ENCODE peak calls at places on chromosomes 3 and 15, in five cellular contexts. W, Z, K, T and N are unnamed samples.

GRCh38 chr3:197404030-197404429 is 105.6 kb upstream of the DLG1 start:
- DNase-seq in W (no peak), Z (no peak), K (no peak), T (no peak), N (no peak)

GRCh38 chr15:48250640-48251076 is 44.6 kb downstream of the SLC12A1 start:
- DNase-seq in W (peak; percentile 30), Z (peak; percentile 73), K (peak; percentile 65), T (peak; percentile 27), N (peak; percentile 67)

GRCh38 chr3:126476166-126476975 is 680 bp upstream of the ZXDC start:
- DNase-seq in W (no peak), Z (peak; percentile 62), K (no peak), T (no peak), N (peak; percentile 44)

GRCh38 chr15:78306176-78306774 is 6.9 kb upstream of the SKIC8 start:
- DNase-seq in W (no peak), Z (peak; percentile 77), K (no peak), T (no peak), N (no peak)

GRCh38 chr15:98976500-98976899 is 31.1 kb downstream of the PGPEP1L start:
- DNase-seq in W (no peak), Z (no peak), K (no peak), T (no peak), N (no peak)

GRCh38 chr3:13352621-13353131 is 67.4 kb downstream of the NUP210 start:
- DNase-seq in W (no peak), Z (peak; percentile 38), K (no peak), T (no peak), N (peak; percentile 28)

GRCh38 chr3:55662683-55663082 is 175.6 kb upstream of the WNT5A start:
- DNase-seq in W (no peak), Z (peak; percentile 85), K (no peak), T (no peak), N (no peak)

GRCh38 chr3:123779646-123780231 is 104.4 kb downstream of the MYLK start:
- DNase-seq in W (no peak), Z (no peak), K (no peak), T (no peak), N (no peak)

GRCh38 chr3:121482651-121483050 is 63.1 kb downstream of the POLQ start:
- DNase-seq in W (no peak), Z (peak; percentile 85), K (no peak), T (no peak), N (no peak)

GRCh38 chr3:64575211-64575844 is 112.5 kb downstream of the ADAMTS9 start:
- DNase-seq in W (no peak), Z (peak; percentile 50), K (peak; percentile 32), T (no peak), N (peak; percentile 33)

GRCh38 chr3:59093521-59093920 is 43.7 kb upstream of the CFAP20DC start:
- DNase-seq in W (no peak), Z (no peak), K (no peak), T (no peak), N (no peak)

GRCh38 chr3:45537960-45538640 is 56.5 kb upstream of the LIMD1 start:
- DNase-seq in W (no peak), Z (no peak), K (no peak), T (no peak), N (no peak)

GRCh38 chr15:99361541-99362185 is 110.4 kb downstream of the LRRC28 start:
- DNase-seq in W (no peak), Z (peak; percentile 62), K (no peak), T (no peak), N (no peak)

GRCh38 chr3:53624467-53624866 is 130.1 kb downstream of the CACNA1D start:
- DNase-seq in W (no peak), Z (no peak), K (no peak), T (no peak), N (no peak)

GRCh38 chr3:44584646-44585501 is at the start of gene ZNF660:
- DNase-seq in W (peak; percentile 35), Z (peak; percentile 83), K (no peak), T (peak; percentile 41), N (no peak)

GRCh38 chr3:129837057-129837631 is 56.4 kb downstream of the TMCC1 start:
- DNase-seq in W (no peak), Z (peak; percentile 6), K (no peak), T (no peak), N (no peak)

GRCh38 chr3:122103821-122104514 is 48.8 kb downstream of the CD86 start:
- DNase-seq in W (no peak), Z (no peak), K (no peak), T (no peak), N (no peak)

GRCh38 chr15:40306371-40306770 is 1.4 kb downstream of the PLCB2 start:
- DNase-seq in W (no peak), Z (no peak), K (no peak), T (no peak), N (no peak)
- H3K4me3 ChIP-seq in W (no peak overlapping the region), Z (no peak overlapping the region), K (no peak overlapping the region), T (no peak overlapping the region), N (no peak overlapping the region)

GRCh38 chr3:128073807-128074206 is 21.6 kb downstream of the SEC61A1 start:
- DNase-seq in W (no peak), Z (no peak), K (no peak), T (no peak), N (no peak)

GRCh38 chr3:128076465-128076782 is 24.2 kb downstream of the SEC61A1 start:
- DNase-seq in W (no peak), Z (no peak), K (no peak), T (no peak), N (no peak)

GRCh38 chr3:128073185-128073725 is 21.0 kb downstream of the SEC61A1 start:
- DNase-seq in W (no peak), Z (no peak), K (no peak), T (no peak), N (no peak)

GRCh38 chr3:128075516-128076464 is 23.6 kb downstream of the SEC61A1 start:
- DNase-seq in W (no peak), Z (peak; percentile 94), K (peak; percentile 84), T (peak; percentile 93), N (peak; percentile 7)

GRCh38 chr3:128074851-128075515 is 22.7 kb downstream of the SEC61A1 start:
- DNase-seq in W (no peak), Z (peak; percentile 56), K (no peak), T (no peak), N (no peak)
- H3K4me3 ChIP-seq in W (peak overlapping the region; percentile 47), Z (peak overlapping the region; percentile 43), K (peak overlapping the region; percentile 44), T (peak overlapping the region; percentile 8), N (no peak overlapping the region)

DNA sequence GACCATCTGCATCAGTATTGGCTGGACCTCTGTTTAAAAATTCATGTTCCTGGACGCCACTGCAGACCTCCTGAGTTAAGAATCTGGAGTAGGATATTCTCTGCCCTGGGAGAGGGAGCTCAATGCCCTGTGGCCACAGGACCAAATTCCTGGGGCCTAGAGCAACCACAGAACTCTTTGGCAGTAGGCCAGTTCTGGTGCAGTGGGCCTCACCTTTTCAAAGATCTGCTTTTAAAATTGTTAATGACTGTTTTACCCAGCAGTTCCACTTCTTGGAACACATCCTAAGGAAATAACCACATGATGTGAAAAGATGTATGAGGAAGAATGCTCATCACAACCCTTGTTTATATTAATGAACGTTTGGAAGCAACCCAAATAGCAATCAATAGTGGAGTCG is 133.4 kb upstream of the ADPGK start:
- DNase-seq in W (no peak), Z (no peak), K (no peak), T (no peak), N (no peak)
- H3K4me3 ChIP-seq in W (no peak overlapping the region), Z (no peak overlapping the region), K (no peak overlapping the region), T (no peak overlapping the region), N (no peak overlapping the region)

GRCh38 chr15:52255008-52255407 is 40.6 kb downstream of the MYO5C start:
- DNase-seq in W (no peak), Z (peak; percentile 69), K (no peak), T (no peak), N (no peak)
- H3K4me3 ChIP-seq in W (no peak overlapping the region), Z (no peak overlapping the region), K (no peak overlapping the region), T (no peak overlapping the region), N (no peak overlapping the region)

DNA sequence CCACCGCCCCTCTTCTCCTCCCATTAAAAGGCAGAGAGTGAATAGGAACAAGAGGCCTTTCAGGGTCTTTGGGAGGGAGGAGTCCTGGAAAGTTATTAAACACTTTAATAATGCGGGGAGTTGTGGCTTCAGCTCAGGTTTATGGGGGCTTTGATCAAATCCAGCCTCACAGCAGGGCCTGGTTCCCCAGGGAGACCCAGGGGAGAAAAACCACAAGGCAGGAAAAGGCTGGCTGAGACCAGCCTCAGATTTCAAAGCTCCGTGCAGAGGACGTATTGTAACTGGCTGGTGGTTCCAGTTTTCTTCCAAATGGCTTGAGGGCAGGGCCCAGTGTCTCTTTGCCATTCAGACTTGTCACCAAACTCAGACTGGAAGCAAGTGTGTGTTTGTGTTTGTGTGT is 242.1 kb downstream of the TLE3 start:
- DNase-seq in W (no peak), Z (no peak), K (no peak), T (no peak), N (no peak)
- H3K4me3 ChIP-seq in W (no peak overlapping the region), Z (no peak overlapping the region), K (no peak overlapping the region), T (no peak overlapping the region), N (no peak overlapping the region)

DNA sequence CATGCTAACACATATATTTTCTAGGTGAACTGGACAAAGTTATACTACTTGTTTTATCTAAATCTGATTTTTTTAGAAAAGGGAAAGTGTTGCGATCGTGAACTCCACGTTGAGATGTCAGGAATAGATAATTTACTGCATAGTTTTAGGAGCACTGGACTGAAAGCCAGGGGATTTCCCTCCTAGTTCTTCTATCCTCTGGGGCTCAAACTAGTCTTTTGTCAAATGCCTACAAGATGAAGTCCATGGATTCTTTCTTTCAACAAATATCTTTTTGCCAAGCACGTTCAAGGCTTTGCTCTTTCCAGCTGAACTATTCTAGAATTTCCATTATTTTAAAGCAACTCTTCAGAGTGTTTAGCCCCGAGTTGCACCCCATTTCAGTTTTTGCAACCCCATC is 582 bp upstream of the HPS3 start:
- DNase-seq in W (no peak), Z (peak; percentile 32), K (no peak), T (no peak), N (no peak)
- H3K4me3 ChIP-seq in W (peak overlapping the region; percentile 93), Z (peak overlapping the region; percentile 90), K (peak overlapping the region; percentile 78), T (peak overlapping the region; percentile 74), N (peak overlapping the region; percentile 93)

GRCh38 chr3:30357897-30358296 is 248.5 kb upstream of the TGFBR2 start:
- DNase-seq in W (no peak), Z (peak; percentile 61), K (no peak), T (no peak), N (no peak)
- H3K4me3 ChIP-seq in W (no peak overlapping the region), Z (no peak overlapping the region), K (no peak overlapping the region), T (no peak overlapping the region), N (no peak overlapping the region)

DNA sequence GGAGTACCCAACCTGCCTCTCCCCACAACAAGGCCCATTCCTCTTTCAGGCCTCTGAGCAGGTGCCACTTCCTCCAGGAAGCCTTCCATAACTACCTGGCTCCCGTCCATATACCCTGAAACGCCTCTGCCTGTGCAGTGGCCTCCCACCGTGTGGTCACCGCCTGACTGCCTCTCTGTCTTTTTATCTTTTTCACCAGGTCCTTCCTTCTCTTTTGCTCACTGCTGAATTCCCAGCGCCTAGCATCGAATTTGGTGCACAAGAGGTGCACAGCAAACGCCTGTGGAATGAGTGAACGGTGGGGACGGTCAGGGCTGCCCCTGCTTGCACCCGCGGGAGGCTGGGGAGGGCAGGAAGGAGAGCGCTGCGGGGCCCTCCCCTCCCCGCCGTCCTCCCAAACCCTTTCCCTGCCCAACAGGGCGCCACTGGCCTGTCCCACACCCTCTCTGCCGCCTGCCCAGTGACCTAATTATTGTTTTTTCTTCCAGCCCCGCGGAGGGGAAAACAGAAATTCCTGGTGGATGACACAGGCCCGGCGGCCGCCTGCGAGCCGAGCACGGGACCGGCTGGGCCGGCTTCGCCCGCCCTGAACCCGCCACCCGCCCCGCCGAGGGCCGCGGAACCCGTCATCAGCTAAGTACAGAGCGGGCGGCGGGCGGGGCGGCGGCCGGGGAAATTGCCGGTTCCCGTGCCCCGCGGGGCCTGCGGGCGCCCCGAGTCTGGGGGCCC is 140.1 kb downstream of the SMAD6 start:
- DNase-seq in W (peak; percentile 45), Z (peak; percentile 98), K (no peak), T (peak; percentile 84), N (no peak)
- H3K4me3 ChIP-seq in W (peak overlapping the region; percentile 55), Z (peak overlapping the region; percentile 80), K (peak overlapping the region; percentile 12), T (peak overlapping the region; percentile 20), N (no peak overlapping the region)

GRCh38 chr3:143848707-143849106 is 439 bp upstream of the SLC9A9 start:
- DNase-seq in W (no peak), Z (no peak), K (no peak), T (no peak), N (no peak)
- H3K4me3 ChIP-seq in W (no peak overlapping the region), Z (peak overlapping the region; percentile 86), K (peak overlapping the region; percentile 62), T (peak overlapping the region; percentile 59), N (peak overlapping the region; percentile 91)